ENCODE peak calls at places on chromosomes 1 and 21, in five cellular contexts. One of them, this sample, is unnamed.

GRCh38 chr1:186633101-186633500 is 47.1 kb downstream of the PTGS2 start:
- DNase-seq in breast epithelium: no peak
- DNase-seq in endodermal cell: no peak
- DNase-seq in ascending aorta: no peak
- DNase-seq in brain microvascular endothelial cell: no peak
- DNase-seq in this sample: no peak

GRCh38 chr1:51445346-51446090 is 73.5 kb downstream of the EPS15 start:
- DNase-seq in brain microvascular endothelial cell: no peak
- DNase-seq in endodermal cell: no peak
- DNase-seq in breast epithelium: no peak
- DNase-seq in ascending aorta: no peak
- DNase-seq in this sample: no peak

GRCh38 chr1:160539896-160540858 is 17.1 kb upstream of the SLAMF6 start:
- DNase-seq in ascending aorta: no peak
- DNase-seq in breast epithelium: no peak
- DNase-seq in endodermal cell: peak
- DNase-seq in brain microvascular endothelial cell: no peak
- DNase-seq in this sample: no peak

GRCh38 chr1:68651115-68651514 is 154.2 kb upstream of the DEPDC1 start:
- DNase-seq in breast epithelium: no peak
- DNase-seq in ascending aorta: no peak
- DNase-seq in endodermal cell: no peak
- DNase-seq in brain microvascular endothelial cell: no peak
- DNase-seq in this sample: no peak

GRCh38 chr1:198678301-198678836 is 39.5 kb downstream of the PTPRC start:
- DNase-seq in ascending aorta: no peak
- DNase-seq in breast epithelium: no peak
- DNase-seq in endodermal cell: no peak
- DNase-seq in brain microvascular endothelial cell: no peak
- DNase-seq in this sample: no peak

GRCh38 chr1:37537378-37537777 is 16.7 kb downstream of the SNIP1 start:
- DNase-seq in breast epithelium: peak
- DNase-seq in ascending aorta: no peak
- DNase-seq in brain microvascular endothelial cell: peak
- DNase-seq in endodermal cell: no peak
- DNase-seq in this sample: no peak

GRCh38 chr1:170075186-170075585 is 691 bp upstream of the KIFAP3 start:
- DNase-seq in ascending aorta: no peak
- DNase-seq in endodermal cell: no peak
- DNase-seq in brain microvascular endothelial cell: no peak
- DNase-seq in breast epithelium: no peak
- DNase-seq in this sample: no peak

GRCh38 chr21:28959367-28960099 is 33.1 kb downstream of the LTN1 start:
- DNase-seq in ascending aorta: no peak
- DNase-seq in breast epithelium: no peak
- DNase-seq in endodermal cell: no peak
- DNase-seq in brain microvascular endothelial cell: peak
- DNase-seq in this sample: no peak

GRCh38 chr1:18776777-18777176 is 82.7 kb downstream of the TAS1R2 start:
- DNase-seq in endodermal cell: no peak
- DNase-seq in ascending aorta: no peak
- DNase-seq in brain microvascular endothelial cell: no peak
- DNase-seq in breast epithelium: no peak
- DNase-seq in this sample: no peak

GRCh38 chr1:160206421-160207117 is 1.4 kb downstream of the PEA15 start:
- DNase-seq in brain microvascular endothelial cell: peak
- DNase-seq in breast epithelium: no peak
- DNase-seq in endodermal cell: peak
- DNase-seq in ascending aorta: no peak
- DNase-seq in this sample: no peak

GRCh38 chr1:44947060-44947773 is 39.2 kb downstream of the EIF2B3 start:
- DNase-seq in ascending aorta: no peak
- DNase-seq in brain microvascular endothelial cell: peak
- DNase-seq in endodermal cell: no peak
- DNase-seq in breast epithelium: no peak
- DNase-seq in this sample: no peak

GRCh38 chr1:169148472-169149252 is 42.2 kb downstream of the ATP1B1 start:
- DNase-seq in breast epithelium: no peak
- DNase-seq in ascending aorta: no peak
- DNase-seq in endodermal cell: no peak
- DNase-seq in brain microvascular endothelial cell: no peak
- DNase-seq in this sample: no peak

GRCh38 chr1:110210604-110211502 is 739 bp downstream of the KCNC4 start:
- DNase-seq in ascending aorta: no peak
- DNase-seq in brain microvascular endothelial cell: no peak
- DNase-seq in endodermal cell: peak
- DNase-seq in breast epithelium: no peak
- DNase-seq in this sample: peak

GRCh38 chr1:147735423-147735822 is 25.0 kb downstream of the GJA5 start:
- DNase-seq in ascending aorta: no peak
- DNase-seq in breast epithelium: no peak
- DNase-seq in endodermal cell: no peak
- DNase-seq in brain microvascular endothelial cell: no peak
- DNase-seq in this sample: no peak

GRCh38 chr1:194024659-194025058 is 838.2 kb upstream of the B3GALT2 start:
- DNase-seq in breast epithelium: no peak
- DNase-seq in brain microvascular endothelial cell: peak
- DNase-seq in ascending aorta: no peak
- DNase-seq in endodermal cell: no peak
- DNase-seq in this sample: no peak

GRCh38 chr1:83747853-83748482 is 251.0 kb downstream of the TTLL7 start:
- DNase-seq in brain microvascular endothelial cell: no peak
- DNase-seq in endodermal cell: no peak
- DNase-seq in breast epithelium: no peak
- DNase-seq in ascending aorta: no peak
- DNase-seq in this sample: no peak

GRCh38 chr1:93680121-93681094 is 1.2 kb downstream of the BCAR3 start:
- DNase-seq in breast epithelium: peak
- DNase-seq in endodermal cell: peak
- DNase-seq in brain microvascular endothelial cell: peak
- DNase-seq in ascending aorta: peak
- DNase-seq in this sample: peak

GRCh38 chr1:205963352-205963751 is 20.1 kb upstream of the SLC26A9 start:
- DNase-seq in brain microvascular endothelial cell: peak
- DNase-seq in endodermal cell: no peak
- DNase-seq in ascending aorta: no peak
- DNase-seq in breast epithelium: no peak
- DNase-seq in this sample: no peak

GRCh38 chr1:95193591-95193990 is 40.4 kb upstream of the RWDD3 start:
- DNase-seq in brain microvascular endothelial cell: no peak
- DNase-seq in endodermal cell: no peak
- DNase-seq in breast epithelium: no peak
- DNase-seq in ascending aorta: no peak
- DNase-seq in this sample: no peak

GRCh38 chr1:44154665-44155064 is 13.2 kb upstream of the KLF18 start:
- DNase-seq in brain microvascular endothelial cell: no peak
- DNase-seq in breast epithelium: no peak
- DNase-seq in ascending aorta: no peak
- DNase-seq in endodermal cell: no peak
- DNase-seq in this sample: no peak

GRCh38 chr1:115067460-115067859 is 21.8 kb downstream of the TSPAN2 start:
- DNase-seq in breast epithelium: no peak
- DNase-seq in brain microvascular endothelial cell: peak
- DNase-seq in ascending aorta: no peak
- DNase-seq in endodermal cell: no peak
- DNase-seq in this sample: no peak

GRCh38 chr1:100942304-100943046 is 46.6 kb downstream of the SLC30A7 start:
- DNase-seq in ascending aorta: no peak
- DNase-seq in brain microvascular endothelial cell: no peak
- DNase-seq in breast epithelium: no peak
- DNase-seq in endodermal cell: no peak
- DNase-seq in this sample: no peak

GRCh38 chr1:171343727-171344472 is 29.9 kb downstream of the FMO4 start:
- DNase-seq in ascending aorta: no peak
- DNase-seq in brain microvascular endothelial cell: no peak
- DNase-seq in endodermal cell: no peak
- DNase-seq in breast epithelium: no peak
- DNase-seq in this sample: no peak

DNA sequence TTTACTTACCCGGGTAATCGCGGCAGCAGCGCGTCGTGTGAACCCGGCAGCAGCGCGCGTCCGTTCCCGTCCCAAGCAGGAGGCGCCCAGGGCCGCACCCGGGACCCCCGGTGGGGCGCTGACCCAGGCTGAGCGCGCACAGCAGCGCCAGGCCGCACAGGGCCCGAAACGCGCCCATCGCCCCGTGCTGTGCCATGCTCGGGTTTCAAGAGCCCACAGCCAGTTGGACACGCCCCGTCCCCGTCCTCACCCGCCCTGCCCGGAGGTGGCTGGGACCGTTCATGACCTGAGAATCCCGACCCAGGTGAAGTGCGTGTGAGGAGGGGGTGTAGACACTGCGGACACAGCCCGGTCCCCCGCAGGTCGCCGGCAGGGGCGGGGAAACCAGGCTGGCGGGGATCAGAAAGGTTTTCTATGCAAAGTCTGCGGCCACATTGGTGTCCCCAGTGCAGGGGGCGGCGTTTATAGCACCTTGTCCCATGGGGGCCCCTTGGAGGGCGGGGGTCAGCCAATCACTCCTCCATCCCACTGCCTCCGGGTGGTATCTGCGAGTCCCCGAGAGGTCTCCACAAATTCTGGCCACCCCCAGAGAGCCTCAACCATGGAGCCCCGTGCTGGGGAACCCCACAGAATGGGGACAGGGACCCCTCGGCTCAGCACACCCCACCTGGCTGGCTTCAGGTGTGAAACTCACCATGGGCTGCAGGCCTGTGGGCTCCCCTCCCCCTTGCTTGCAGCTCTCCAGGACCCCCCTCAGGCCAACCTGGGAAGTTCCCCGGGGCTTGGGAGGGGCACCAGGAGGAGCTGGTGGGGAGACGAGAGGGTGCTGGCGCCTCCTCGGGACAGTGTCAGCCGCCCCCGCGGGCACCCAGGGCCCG is at the start of gene TNFRSF18:
- DNase-seq in endodermal cell: peak
- DNase-seq in ascending aorta: no peak
- DNase-seq in brain microvascular endothelial cell: no peak
- DNase-seq in breast epithelium: no peak
- DNase-seq in this sample: no peak
- TF ChIP-seq CTCF in endodermal cell: peak
- TF ChIP-seq CTCF in ascending aorta: no peak
- TF ChIP-seq CTCF in brain microvascular endothelial cell: peak
- TF ChIP-seq CTCF in breast epithelium: no peak
- TF ChIP-seq CTCF in this sample: no peak

GRCh38 chr1:26544156-26544555 is 14.6 kb downstream of the RPS6KA1 start:
- DNase-seq in ascending aorta: no peak
- DNase-seq in endodermal cell: no peak
- DNase-seq in brain microvascular endothelial cell: no peak
- DNase-seq in breast epithelium: no peak
- DNase-seq in this sample: no peak

GRCh38 chr1:26541431-26541815 is 11.9 kb downstream of the RPS6KA1 start:
- DNase-seq in brain microvascular endothelial cell: no peak
- DNase-seq in endodermal cell: no peak
- DNase-seq in breast epithelium: no peak
- DNase-seq in ascending aorta: no peak
- DNase-seq in this sample: no peak

GRCh38 chr1:26541816-26542711 is 12.5 kb downstream of the RPS6KA1 start:
- DNase-seq in brain microvascular endothelial cell: no peak
- DNase-seq in endodermal cell: peak
- DNase-seq in ascending aorta: peak
- DNase-seq in breast epithelium: no peak
- DNase-seq in this sample: no peak

GRCh38 chr1:26543444-26543835 is 13.9 kb downstream of the RPS6KA1 start:
- DNase-seq in brain microvascular endothelial cell: no peak
- DNase-seq in endodermal cell: no peak
- DNase-seq in ascending aorta: no peak
- DNase-seq in breast epithelium: no peak
- DNase-seq in this sample: no peak

DNA sequence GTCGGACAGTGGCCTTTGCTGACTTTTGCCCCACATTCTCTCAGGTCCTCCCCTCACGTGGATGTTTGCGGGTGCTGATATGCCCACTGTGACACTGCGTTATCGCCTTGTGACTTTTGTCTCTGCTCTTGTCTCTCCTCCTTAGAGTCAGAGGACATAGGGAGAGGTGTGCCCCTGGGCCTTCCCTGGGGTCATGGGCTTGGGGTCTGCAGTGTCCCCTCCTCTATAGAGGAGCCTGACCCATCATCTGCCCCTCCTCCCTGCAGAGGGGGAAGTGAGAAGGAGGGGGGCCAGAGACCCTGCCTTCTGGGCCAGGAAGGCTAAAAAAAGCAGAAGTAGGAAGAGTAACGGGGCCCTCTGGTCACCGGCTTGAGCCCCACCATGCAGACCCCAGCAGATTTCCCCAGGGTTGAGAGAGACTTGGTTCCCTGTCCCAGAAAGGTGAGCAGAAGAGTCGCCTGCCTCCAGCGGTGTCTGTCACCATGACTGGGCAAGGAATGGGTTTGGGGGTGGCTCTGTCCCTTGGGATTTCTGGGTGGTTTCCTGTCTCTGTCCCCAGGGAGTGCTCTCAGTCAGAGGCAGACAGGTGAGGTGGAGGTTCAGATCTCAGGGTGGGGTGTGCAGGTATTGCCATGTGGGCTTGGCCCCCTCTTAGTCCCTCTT is 13.4 kb downstream of the RPS6KA1 start:
- DNase-seq in brain microvascular endothelial cell: no peak
- DNase-seq in ascending aorta: no peak
- DNase-seq in breast epithelium: no peak
- DNase-seq in endodermal cell: no peak
- DNase-seq in this sample: no peak
- TF ChIP-seq CTCF in brain microvascular endothelial cell: no peak
- TF ChIP-seq CTCF in ascending aorta: no peak
- TF ChIP-seq CTCF in breast epithelium: no peak
- TF ChIP-seq CTCF in endodermal cell: no peak
- TF ChIP-seq CTCF in this sample: no peak

GRCh38 chr1:33418811-33419210 is 12.1 kb downstream of the PHC2 start:
- DNase-seq in ascending aorta: no peak
- DNase-seq in breast epithelium: no peak
- DNase-seq in endodermal cell: no peak
- DNase-seq in brain microvascular endothelial cell: no peak
- DNase-seq in this sample: no peak
- TF ChIP-seq CTCF in ascending aorta: no peak
- TF ChIP-seq CTCF in breast epithelium: no peak
- TF ChIP-seq CTCF in endodermal cell: no peak
- TF ChIP-seq CTCF in brain microvascular endothelial cell: no peak
- TF ChIP-seq CTCF in this sample: no peak

GRCh38 chr1:58933599-58933926 is 149.7 kb upstream of the JUN start:
- DNase-seq in ascending aorta: no peak
- DNase-seq in breast epithelium: no peak
- DNase-seq in brain microvascular endothelial cell: peak
- DNase-seq in endodermal cell: no peak
- DNase-seq in this sample: no peak
- TF ChIP-seq CTCF in ascending aorta: no peak
- TF ChIP-seq CTCF in breast epithelium: no peak
- TF ChIP-seq CTCF in brain microvascular endothelial cell: no peak
- TF ChIP-seq CTCF in endodermal cell: no peak
- TF ChIP-seq CTCF in this sample: no peak